ENCODE peak calls at places on chromosomes 5 and 9, in four cellular contexts. N is stomach, J is HepG2, G is RPMI7951. R is an unnamed sample.

GRCh38 chr5:127550652-127551409 is 33.4 kb downstream of the PRRC1 start:
- DNase-seq in J (no peak), G (no peak), N (no peak), R (no peak)

GRCh38 chr9:126999315-127000068 is 84.9 kb downstream of the RALGPS1 start:
- DNase-seq in G (no peak), J (no peak), N (no peak), R (no peak)

GRCh38 chr9:33923998-33924701 is 107.2 kb downstream of the UBE2R2 start:
- DNase-seq in N (peak), J (no peak), G (no peak), R (no peak)

GRCh38 chr5:20601678-20602100 is 613.7 kb upstream of the CDH18 start:
- DNase-seq in J (no peak), G (peak), N (no peak), R (no peak)

GRCh38 chr5:116035123-116035522 is 2.9 kb downstream of the ARL14EPL start:
- DNase-seq in N (no peak), G (peak), J (no peak), R (no peak)

GRCh38 chr5:151670074-151670686 is 16.5 kb downstream of the SPARC start:
- DNase-seq in G (no peak), J (no peak), N (no peak), R (no peak)

GRCh38 chr5:150036513-150036912 is 36.0 kb downstream of the HMGXB3 start:
- DNase-seq in G (peak), J (no peak), N (no peak), R (no peak)

GRCh38 chr9:77926314-77926959 is 105.2 kb downstream of the GNAQ start:
- DNase-seq in G (peak), N (no peak), J (no peak), R (no peak)

GRCh38 chr5:169006878-169007790 is 293.8 kb downstream of the SLIT3 start:
- DNase-seq in G (peak), J (no peak), N (no peak), R (no peak)

GRCh38 chr9:546797-547223 is 294.7 kb upstream of the DMRT1 start:
- DNase-seq in N (no peak), J (peak), G (peak), R (no peak)

GRCh38 chr5:149937610-149938009 is 7.0 kb downstream of the PDE6A start:
- DNase-seq in J (no peak), G (peak), N (no peak), R (no peak)

R was measured in upper lobe of right lung.